ENCODE peak calls at places on chromosomes 7 and 10, in six cellular contexts. A is K562, B is prostate gland, O is spleen, D is body of pancreas, K is skeletal muscle cell. S is an unnamed sample.
A peak's percentile ranks its signal among the peaks of the same experiment; 100 is the strongest.

GRCh38 chr7:12138421-12138820 is 72.7 kb upstream of the TMEM106B start:
- DNase-seq in A (no peak), B (no peak), O (no peak), D (no peak), K (no peak), S (peak; percentile 27)

GRCh38 chr10:22712959-22713852 is 1.2 kb downstream of the PIP4K2A start:
- DNase-seq in A (peak; percentile 46), B (no peak), O (peak; percentile 92), D (peak; percentile 36), K (no peak), S (no peak)

GRCh38 chr10:71697938-71698709 is 21.5 kb downstream of the C10orf105 start:
- DNase-seq in A (peak; percentile 48), B (no peak), O (no peak), D (no peak), K (no peak), S (no peak)

GRCh38 chr10:59465089-59465488 is 102.7 kb upstream of the FAM13C start:
- DNase-seq in A (no peak), B (no peak), O (no peak), D (no peak), K (peak; percentile 26), S (peak; percentile 70)

GRCh38 chr7:13981070-13981469 is 8.4 kb downstream of the ETV1 start:
- DNase-seq in A (peak; percentile 81), B (peak; percentile 75), O (no peak), D (no peak), K (peak; percentile 96), S (peak; percentile 95)

GRCh38 chr10:52961298-52961697 is 188.7 kb upstream of the MBL2 start:
- DNase-seq in A (no peak), B (no peak), O (no peak), D (no peak), K (no peak), S (no peak)

GRCh38 chr7:14504134-14504533 is 398.4 kb downstream of the DGKB start:
- DNase-seq in A (no peak), B (no peak), O (no peak), D (no peak), K (no peak), S (no peak)

GRCh38 chr7:143381427-143382125 is 431 bp downstream of the ZYX start:
- DNase-seq in A (peak; percentile 49), B (peak; percentile 60), O (peak; percentile 90), D (peak; percentile 82), K (peak; percentile 52), S (peak; percentile 48)

GRCh38 chr10:71578069-71578468 is 141.5 kb downstream of the C10orf105 start:
- DNase-seq in A (no peak), B (no peak), O (no peak), D (no peak), K (no peak), S (no peak)

DNA sequence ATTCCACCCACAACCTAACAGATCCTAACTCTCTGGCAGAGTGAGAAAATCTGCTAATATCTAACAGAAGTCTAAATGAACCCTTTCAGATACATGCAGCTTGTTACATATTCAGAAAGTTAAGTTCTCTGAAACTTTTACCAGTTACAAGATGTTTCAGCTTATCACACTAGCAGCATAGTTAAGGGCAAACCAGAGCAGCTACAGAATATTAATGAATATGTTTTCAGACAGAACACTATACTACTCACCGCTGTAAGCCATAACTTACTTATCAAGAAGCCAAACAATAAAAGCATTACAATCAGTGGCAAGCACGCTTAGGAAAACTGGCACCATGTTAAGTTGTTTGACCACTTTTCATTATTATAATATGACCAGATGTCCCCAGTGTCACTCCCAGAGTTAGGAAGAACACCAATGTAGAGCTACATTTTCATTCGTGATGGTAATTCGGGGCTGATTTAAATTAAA is 2.7 kb downstream of the ITGB1 start:
- DNase-seq in A (no peak), B (no peak), O (no peak), D (no peak), K (no peak), S (no peak)
- H3K4me3 ChIP-seq in A (peak overlapping the region; percentile 81), B (no peak overlapping the region), O (peak overlapping the region; percentile 94), D (no peak overlapping the region), K (peak overlapping the region; percentile 87), S (peak overlapping the region; percentile 86)

DNA sequence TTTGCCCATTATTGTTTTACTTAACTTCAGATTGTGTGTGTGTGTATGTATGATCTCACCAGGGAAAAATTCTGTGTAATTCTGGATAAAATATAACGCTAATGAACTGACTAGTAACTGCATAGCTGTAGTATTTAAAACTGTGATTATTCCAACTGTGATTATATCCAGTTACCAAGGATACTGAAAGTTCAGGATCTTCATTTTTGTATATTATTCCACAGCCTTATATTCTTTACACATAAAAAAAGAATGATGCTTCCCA is 2.9 kb downstream of the TWIST1 start:
- DNase-seq in A (no peak), B (no peak), O (no peak), D (no peak), K (no peak), S (no peak)
- H3K4me3 ChIP-seq in A (no peak overlapping the region), B (no peak overlapping the region), O (no peak overlapping the region), D (no peak overlapping the region), K (peak overlapping the region; percentile 98), S (peak overlapping the region; percentile 91)

DNA sequence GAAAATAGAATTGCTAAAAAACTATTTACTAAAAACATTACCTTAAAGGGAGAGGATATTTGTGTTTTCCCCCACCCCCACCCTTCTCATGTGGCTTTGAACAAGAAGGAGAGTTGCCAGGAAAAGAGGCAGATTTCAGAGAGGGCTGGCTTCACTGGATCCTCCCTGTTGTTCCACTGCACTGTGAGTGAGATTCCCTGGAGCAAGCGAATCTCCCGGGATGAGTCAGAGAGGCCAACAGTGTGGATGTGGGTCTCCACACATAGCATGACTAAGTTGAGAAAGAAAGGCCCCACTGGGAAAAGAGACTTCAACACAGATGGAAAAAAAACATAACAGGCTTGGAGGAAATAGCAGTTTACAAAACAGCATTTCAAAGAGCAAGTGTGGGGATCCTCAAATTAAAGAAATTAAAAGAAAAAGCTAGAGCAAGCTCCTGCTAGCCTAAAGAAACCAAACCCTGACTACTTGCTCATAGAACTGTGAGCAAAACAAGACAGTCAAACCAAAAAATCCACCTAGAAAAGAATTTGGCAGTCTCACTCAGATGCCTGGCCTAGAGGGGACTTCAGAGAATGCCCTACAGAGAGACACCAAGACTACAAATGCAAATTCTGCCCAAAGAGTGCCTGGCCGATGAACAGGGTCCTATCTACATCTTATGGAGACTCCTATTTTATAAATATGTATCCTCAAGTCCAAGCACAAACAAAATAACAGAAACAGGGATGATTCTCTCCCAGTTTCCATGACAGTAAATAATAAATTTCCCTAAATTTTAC is 3.4 kb downstream of the CAV1 start:
- DNase-seq in A (no peak), B (no peak), O (no peak), D (peak; percentile 21), K (peak; percentile 96), S (peak; percentile 92)
- H3K4me3 ChIP-seq in A (no peak overlapping the region), B (no peak overlapping the region), O (peak overlapping the region; percentile 63), D (no peak overlapping the region), K (peak overlapping the region; percentile 95), S (peak overlapping the region; percentile 79)

DNA sequence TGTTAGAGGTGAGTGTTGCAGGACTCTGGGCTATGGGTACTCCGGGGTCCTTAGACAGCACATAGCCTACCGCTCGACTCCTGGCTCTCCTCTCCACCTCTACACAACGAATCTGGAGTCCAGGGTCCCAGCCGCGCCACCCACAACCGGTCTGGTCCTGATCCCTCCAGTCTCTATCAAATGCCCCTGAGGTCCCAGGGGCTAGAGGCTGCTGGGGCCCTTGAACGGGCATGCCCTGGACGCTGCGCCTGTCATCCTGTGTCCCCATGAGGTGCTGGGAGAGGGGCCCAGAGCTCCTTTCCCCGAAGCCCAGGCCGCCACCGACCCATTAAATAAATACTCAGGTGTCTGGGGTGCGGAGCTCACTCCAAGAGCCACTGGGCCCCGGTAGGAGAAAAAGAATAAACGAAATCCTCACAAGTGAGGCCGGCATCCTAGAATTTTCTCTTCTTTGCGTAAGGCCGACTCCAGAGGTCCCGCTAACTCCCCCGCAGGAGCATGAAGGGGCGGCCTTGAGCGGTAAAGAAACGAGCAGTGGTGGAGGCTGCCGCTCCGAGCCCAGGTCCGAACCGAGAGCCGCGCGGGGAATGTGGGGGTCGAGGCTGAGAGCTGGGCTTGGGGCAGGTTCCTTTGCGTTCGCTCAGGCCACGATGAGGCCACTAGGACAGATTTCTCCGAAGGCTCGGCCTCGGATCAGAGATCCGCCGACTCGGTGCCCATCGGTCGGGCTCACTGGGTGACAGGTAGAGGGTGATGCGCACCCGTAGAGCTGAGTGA is 166.7 kb downstream of the NRF1 start:
- DNase-seq in A (no peak), B (no peak), O (no peak), D (no peak), K (no peak), S (no peak)
- H3K4me3 ChIP-seq in A (peak overlapping the region; percentile 93), B (peak overlapping the region; percentile 53), O (peak overlapping the region; percentile 61), D (peak overlapping the region; percentile 36), K (no peak overlapping the region), S (no peak overlapping the region)

GRCh38 chr10:33807527-33808377 is 473.3 kb upstream of the NRP1 start:
- DNase-seq in A (no peak), B (no peak), O (no peak), D (no peak), K (no peak), S (no peak)
- H3K4me3 ChIP-seq in A (no peak overlapping the region), B (no peak overlapping the region), O (no peak overlapping the region), D (no peak overlapping the region), K (no peak overlapping the region), S (no peak overlapping the region)

DNA sequence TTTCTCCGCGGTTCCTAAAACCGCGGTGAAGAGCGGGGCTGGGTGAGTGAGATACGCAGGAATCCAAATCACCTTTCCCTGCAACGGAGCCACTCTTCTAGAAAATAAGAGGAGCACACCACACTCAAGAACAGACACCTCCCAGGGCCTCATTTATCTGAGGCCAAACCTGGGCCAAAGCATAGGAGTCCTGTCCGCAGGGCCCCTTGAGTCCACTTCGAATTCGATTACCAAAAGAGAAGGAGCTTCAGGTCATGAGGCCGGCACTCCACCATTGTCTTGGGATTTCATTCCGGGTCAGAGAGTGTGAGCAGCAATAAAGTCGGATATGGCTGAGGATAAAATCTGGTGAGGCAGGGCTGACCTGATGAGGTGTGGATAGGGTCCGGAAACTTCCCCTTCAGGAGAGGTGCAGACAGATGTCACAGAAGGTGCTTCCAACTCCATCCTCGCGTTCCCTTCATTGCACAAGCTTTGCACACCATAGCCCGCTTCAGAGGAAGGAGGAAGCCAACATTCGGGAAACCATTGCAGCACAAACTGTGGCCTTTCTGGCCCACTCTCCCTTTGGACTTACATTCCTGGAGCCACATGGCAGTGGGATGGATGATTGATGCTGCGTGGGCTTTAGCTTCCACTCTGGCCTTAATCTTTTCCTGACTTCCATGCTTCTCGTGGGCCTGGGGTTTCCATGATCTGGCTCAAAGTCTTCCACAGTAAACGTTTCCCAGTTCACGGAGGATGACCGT is 27.2 kb upstream of the ZNF273 start:
- DNase-seq in A (peak; percentile 5), B (no peak), O (no peak), D (no peak), K (no peak), S (no peak)
- H3K4me3 ChIP-seq in A (no peak overlapping the region), B (no peak overlapping the region), O (no peak overlapping the region), D (no peak overlapping the region), K (no peak overlapping the region), S (no peak overlapping the region)

GRCh38 chr10:69630651-69631400 is 779 bp downstream of the FAM241B start:
- DNase-seq in A (no peak), B (no peak), O (peak; percentile 67), D (no peak), K (no peak), S (no peak)
- H3K4me3 ChIP-seq in A (peak overlapping the region; percentile 58), B (peak overlapping the region; percentile 65), O (peak overlapping the region; percentile 53), D (peak overlapping the region; percentile 49), K (peak overlapping the region; percentile 42), S (peak overlapping the region; percentile 42)

GRCh38 chr10:126207313-126207771 is 180.9 kb downstream of the ADAM12 start:
- DNase-seq in A (no peak), B (no peak), O (no peak), D (no peak), K (no peak), S (no peak)
- H3K4me3 ChIP-seq in A (no peak overlapping the region), B (no peak overlapping the region), O (no peak overlapping the region), D (no peak overlapping the region), K (no peak overlapping the region), S (no peak overlapping the region)

GRCh38 chr10:11227103-11227502 is 209.4 kb downstream of the CELF2 start:
- DNase-seq in A (no peak), B (no peak), O (no peak), D (no peak), K (no peak), S (no peak)
- H3K4me3 ChIP-seq in A (no peak overlapping the region), B (no peak overlapping the region), O (no peak overlapping the region), D (no peak overlapping the region), K (no peak overlapping the region), S (no peak overlapping the region)

S was measured in astrocyte of the cerebellum.